ENCODE peak calls at places on chromosomes 7 and 10, in five cellular contexts. N is neuronal stem cell, E is mesenchymal stem cell, H is H9, V is H1. A is an unnamed sample.

GRCh38 chr10:2700626-2701305 is 366.6 kb upstream of the PFKP start:
- DNase-seq in N (no peak), E (no peak), H (no peak), V (no peak), A (no peak)

GRCh38 chr10:12919574-12919973 is 81.9 kb downstream of the CCDC3 start:
- DNase-seq in N (no peak), E (no peak), H (no peak), V (no peak), A (no peak)

GRCh38 chr10:7410306-7410799 is 481 bp downstream of the SFMBT2 start:
- DNase-seq in N (no peak), E (peak), H (peak), V (peak), A (no peak)

GRCh38 chr7:55545496-55545895 is 26.8 kb downstream of the VOPP1 start:
- DNase-seq in N (no peak), E (peak), H (no peak), V (no peak), A (peak)

GRCh38 chr10:59781511-59781910 is 28.3 kb upstream of the MRLN start:
- DNase-seq in N (no peak), E (no peak), H (no peak), V (no peak), A (peak)

GRCh38 chr10:75941181-75941580 is 509.8 kb downstream of the LRMDA start:
- DNase-seq in N (no peak), E (no peak), H (no peak), V (no peak), A (no peak)

GRCh38 chr10:79112898-79113431 is 44.2 kb downstream of the ZMIZ1 start:
- DNase-seq in N (no peak), E (peak), H (no peak), V (no peak), A (no peak)

GRCh38 chr10:53276797-53277196 is 504.2 kb upstream of the MBL2 start:
- DNase-seq in N (no peak), E (no peak), H (no peak), V (no peak), A (no peak)

GRCh38 chr7:99081209-99081608 is 62.7 kb downstream of the SMURF1 start:
- DNase-seq in N (no peak), E (no peak), H (no peak), V (no peak), A (no peak)

GRCh38 chr7:81120141-81120540 is 201.3 kb upstream of the SEMA3C start:
- DNase-seq in N (no peak), E (no peak), H (no peak), V (no peak), A (no peak)

GRCh38 chr10:127618797-127619196 is 69.7 kb downstream of the NPS start:
- DNase-seq in N (no peak), E (no peak), H (no peak), V (no peak), A (no peak)

GRCh38 chr10:111933937-111934336 is 249.6 kb downstream of the GPAM start:
- DNase-seq in N (no peak), E (no peak), H (no peak), V (no peak), A (no peak)

GRCh38 chr10:21526184-21526951 is 886 bp upstream of the SKIDA1 start:
- DNase-seq in N (no peak), E (peak), H (peak), V (peak), A (peak)

GRCh38 chr10:112082134-112082533 is 101.4 kb downstream of the GPAM start:
- DNase-seq in N (no peak), E (no peak), H (no peak), V (no peak), A (no peak)

GRCh38 chr7:41918597-41918996 is 215.7 kb upstream of the INHBA start:
- DNase-seq in N (no peak), E (peak), H (no peak), V (no peak), A (peak)

DNA sequence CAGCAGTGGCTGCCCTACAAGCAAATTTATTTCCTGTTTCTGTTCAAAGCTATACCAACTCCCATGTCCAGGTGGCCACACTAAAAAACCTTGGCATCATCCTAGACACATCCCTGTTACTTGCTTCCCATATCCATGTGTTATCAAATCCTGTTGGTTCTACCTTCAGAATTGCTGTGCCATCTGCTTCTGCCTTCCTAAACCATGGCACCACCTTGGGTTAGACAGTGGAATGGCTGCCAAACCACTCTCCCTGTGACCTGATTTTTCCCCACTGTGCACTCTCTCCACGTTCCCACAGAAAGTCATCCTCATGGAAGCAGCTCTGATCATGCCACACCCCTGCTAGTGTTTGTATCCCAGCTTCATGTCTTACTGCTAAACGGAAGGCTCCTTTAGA is 697.6 kb upstream of the GALNT17 start:
- DNase-seq in N (no peak), E (no peak), H (no peak), V (no peak), A (no peak)
- H2BK12ac ChIP-seq in N (no peak), E (no peak), H (no peak), V (no peak), A (no peak)

GRCh38 chr7:137844690-137845425 is 1.9 kb downstream of the DGKI start:
- DNase-seq in N (no peak), E (no peak), H (no peak), V (no peak), A (no peak)

GRCh38 chr7:137838706-137839315 is 8.0 kb downstream of the DGKI start:
- DNase-seq in N (no peak), E (no peak), H (no peak), V (no peak), A (no peak)

GRCh38 chr7:137836113-137836509 is 10.7 kb downstream of the DGKI start:
- DNase-seq in N (no peak), E (no peak), H (no peak), V (no peak), A (no peak)

GRCh38 chr7:137835486-137836112 is 11.2 kb downstream of the DGKI start:
- DNase-seq in N (no peak), E (no peak), H (no peak), V (no peak), A (no peak)

GRCh38 chr7:137840183-137840779 is 6.5 kb downstream of the DGKI start:
- DNase-seq in N (peak), E (no peak), H (no peak), V (no peak), A (no peak)
- H3K14ac ChIP-seq in N (no peak), E (no peak), H (no peak), V (no peak), A (no peak)

GRCh38 chr10:71478173-71478572 is 81.5 kb downstream of the CDH23 start:
- DNase-seq in N (no peak), E (no peak), H (no peak), V (no peak), A (no peak)

GRCh38 chr10:71481746-71482410 is 85.2 kb downstream of the CDH23 start:
- DNase-seq in N (no peak), E (no peak), H (no peak), V (no peak), A (no peak)

GRCh38 chr10:71478966-71479365 is 82.2 kb downstream of the CDH23 start:
- DNase-seq in N (no peak), E (no peak), H (no peak), V (no peak), A (no peak)

GRCh38 chr10:71480662-71481061 is 83.9 kb downstream of the CDH23 start:
- DNase-seq in N (no peak), E (no peak), H (no peak), V (no peak), A (no peak)

GRCh38 chr10:71479831-71480230 is 83.1 kb downstream of the CDH23 start:
- DNase-seq in N (no peak), E (no peak), H (no peak), V (no peak), A (no peak)
- H2BK12ac ChIP-seq in N (no peak), E (no peak), H (no peak), V (peak), A (no peak)

DNA sequence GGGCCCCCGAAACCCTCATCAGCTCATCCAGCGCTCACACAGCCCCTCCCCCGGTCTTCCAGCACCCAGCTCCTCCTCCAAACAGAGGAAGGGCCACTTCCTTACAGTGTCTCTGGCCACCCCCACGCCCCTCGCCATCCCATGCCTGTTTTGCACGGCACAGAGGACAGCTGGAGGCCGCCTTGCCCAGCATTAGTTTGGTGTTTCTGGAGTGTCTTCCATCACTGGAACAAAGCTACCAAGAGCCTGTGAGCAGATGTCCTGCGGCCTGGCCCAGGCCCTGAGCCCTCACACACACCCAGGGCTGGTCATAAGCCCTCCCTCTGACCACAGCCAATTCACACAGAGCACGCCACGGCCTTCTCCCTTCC is 82.3 kb downstream of the MAD1L1 start:
- DNase-seq in N (no peak), E (no peak), H (no peak), V (no peak), A (no peak)
- H3K14ac ChIP-seq in N (no peak), E (no peak), H (no peak), V (no peak), A (no peak)

DNA sequence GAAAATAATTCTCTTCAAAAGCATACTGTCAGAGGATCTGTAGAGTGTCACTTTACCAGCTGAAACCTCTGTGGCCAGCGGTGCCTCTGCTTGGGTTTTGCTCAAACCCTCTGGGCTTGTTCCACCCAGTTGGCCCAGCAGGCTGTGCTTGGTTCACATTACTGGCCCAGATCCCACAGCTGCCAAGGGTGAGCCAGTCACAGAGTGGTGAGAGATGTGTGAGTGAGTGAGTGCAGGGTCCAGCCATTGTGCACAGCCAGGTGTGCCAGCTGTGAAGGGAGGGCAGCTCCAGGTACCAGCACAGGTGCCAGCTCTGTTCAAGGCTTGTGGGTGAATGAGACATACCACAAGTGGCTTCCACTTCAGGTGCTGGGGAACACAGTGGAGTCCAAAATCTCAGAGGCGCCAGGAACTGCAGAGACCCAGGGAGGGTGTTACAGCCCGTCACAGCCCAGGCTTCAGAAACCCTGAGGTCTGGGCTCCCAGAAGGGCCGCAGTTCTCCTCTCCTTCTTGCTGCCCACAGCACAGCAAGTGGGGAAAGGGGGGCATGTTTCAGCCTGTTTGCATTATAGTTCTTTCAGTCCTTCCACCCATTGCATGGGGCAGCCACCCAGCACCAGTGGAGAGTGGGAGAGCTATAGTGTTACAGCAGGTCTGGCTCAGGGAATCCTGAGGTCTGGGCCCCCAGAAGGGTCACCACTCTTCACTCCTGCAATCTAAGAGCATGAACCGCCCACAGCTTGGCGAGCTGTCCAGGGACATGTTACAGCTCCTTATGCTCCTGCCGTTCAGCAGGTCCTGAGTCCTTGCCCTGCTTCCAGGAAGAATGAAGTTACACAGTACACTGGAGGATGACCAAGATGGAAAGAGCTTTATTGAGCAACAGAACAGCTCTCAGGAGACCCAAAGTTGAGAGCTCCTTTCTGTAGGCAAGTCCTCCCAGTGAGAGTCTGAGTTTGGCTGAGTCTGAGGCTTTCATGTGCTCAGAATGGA is 931.7 kb upstream of the SORCS1 start:
- DNase-seq in N (no peak), E (no peak), H (peak), V (no peak), A (no peak)
- H2BK12ac ChIP-seq in N (no peak), E (no peak), H (no peak), V (no peak), A (no peak)

A was measured in trophoblast cell.